ENCODE peak calls at places on chromosomes 7 and 10, in five cellular contexts. Q, H, O, D and U are unnamed samples.

GRCh38 chr10:29958440-29958839 is 100.9 kb downstream of the JCAD start:
- DNase-seq in Q (no peak), H (no peak), O (no peak), D (no peak), U (no peak)

GRCh38 chr10:100377830-100378229 is 30.8 kb downstream of the SCD start:
- DNase-seq in Q (no peak), H (no peak), O (no peak), D (no peak), U (peak; percentile 74)

GRCh38 chr10:19847321-19847720 is 31.1 kb downstream of the PLXDC2 start:
- DNase-seq in Q (peak; percentile 42), H (peak; percentile 81), O (peak; percentile 13), D (no peak), U (no peak)

GRCh38 chr7:138726288-138726687 is 25.1 kb upstream of the SVOPL start:
- DNase-seq in Q (no peak), H (no peak), O (no peak), D (no peak), U (no peak)

GRCh38 chr10:33193057-33193866 is 141.2 kb downstream of the NRP1 start:
- DNase-seq in Q (peak; percentile 87), H (peak; percentile 89), O (peak; percentile 93), D (peak; percentile 78), U (peak; percentile 75)

GRCh38 chr10:97539523-97540200 is 32.9 kb upstream of the ANKRD2 start:
- DNase-seq in Q (peak; percentile 70), H (peak; percentile 36), O (peak; percentile 94), D (no peak), U (no peak)

GRCh38 chr10:75910032-75910431 is 478.6 kb downstream of the LRMDA start:
- DNase-seq in Q (peak; percentile 6), H (peak; percentile 48), O (peak; percentile 76), D (no peak), U (peak; percentile 5)

GRCh38 chr10:131220601-131221171 is 90.8 kb downstream of the TCERG1L start:
- DNase-seq in Q (no peak), H (no peak), O (no peak), D (no peak), U (no peak)

GRCh38 chr7:101717986-101718746 is 89.1 kb upstream of the MYL10 start:
- DNase-seq in Q (peak; percentile 46), H (peak; percentile 69), O (no peak), D (no peak), U (no peak)

GRCh38 chr10:77240042-77240619 is 397.5 kb downstream of the KCNMA1 start:
- DNase-seq in Q (no peak), H (no peak), O (no peak), D (no peak), U (no peak)

GRCh38 chr7:1101580-1102431 is 13.9 kb downstream of the GPER1 start:
- DNase-seq in Q (no peak), H (no peak), O (peak; percentile 11), D (no peak), U (no peak)

GRCh38 chr7:1100886-1101579 is 13.1 kb downstream of the GPER1 start:
- DNase-seq in Q (no peak), H (no peak), O (no peak), D (no peak), U (no peak)

GRCh38 chr7:1099154-1099542 is 11.2 kb downstream of the GPER1 start:
- DNase-seq in Q (no peak), H (no peak), O (no peak), D (no peak), U (no peak)

GRCh38 chr7:1099637-1100036 is 11.7 kb downstream of the GPER1 start:
- DNase-seq in Q (no peak), H (no peak), O (no peak), D (no peak), U (no peak)

GRCh38 chr7:1100386-1100785 is 12.5 kb downstream of the GPER1 start:
- DNase-seq in Q (no peak), H (no peak), O (no peak), D (no peak), U (no peak)
- H3K4me3 ChIP-seq in Q (no peak overlapping the region), H (no peak overlapping the region), O (no peak overlapping the region), D (no peak overlapping the region), U (no peak overlapping the region)

DNA sequence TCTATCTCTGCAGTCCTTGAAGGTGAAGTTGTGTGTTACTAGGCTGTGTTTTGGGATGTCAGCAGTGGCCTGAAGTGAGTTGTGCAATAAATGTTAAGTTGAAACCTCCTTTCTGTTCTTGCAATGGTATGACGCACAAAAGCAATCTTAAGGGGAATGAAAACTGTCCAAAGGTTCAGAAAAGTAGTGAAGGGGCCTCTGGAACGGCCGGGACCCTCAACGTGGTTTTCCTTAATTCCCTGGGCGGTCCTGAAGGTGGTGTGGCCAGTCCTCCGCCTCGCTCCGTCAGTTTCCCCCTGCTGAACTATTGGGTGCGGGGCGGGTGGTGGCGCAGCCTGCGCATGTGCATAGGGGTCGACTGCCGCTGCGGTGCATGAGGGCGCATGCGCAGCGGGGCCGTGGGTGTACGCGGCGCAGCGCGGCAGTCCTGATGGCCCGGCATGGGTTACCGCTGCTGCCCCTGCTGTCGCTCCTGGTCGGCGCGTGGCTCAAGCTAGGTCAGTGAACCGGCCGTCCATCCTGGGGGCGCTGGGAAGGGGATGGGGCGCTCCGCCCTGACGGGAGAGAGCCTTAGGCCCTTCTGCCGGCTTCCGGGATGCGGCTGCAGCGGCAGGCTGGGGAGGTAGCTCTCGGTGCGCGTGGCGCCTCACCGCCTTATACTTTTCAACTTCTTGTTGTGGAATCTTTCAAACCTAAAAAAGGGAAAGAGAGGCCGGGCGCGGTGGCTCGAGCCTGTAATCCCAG is at the start of gene SUMF2:
- DNase-seq in Q (peak; percentile 74), H (peak; percentile 87), O (peak; percentile 87), D (peak; percentile 78), U (peak; percentile 95)
- TF ChIP-seq CTCF in Q (peak; percentile 22), H (no peak), O (peak; percentile 14), D (no peak), U (peak; percentile 15)

DNA sequence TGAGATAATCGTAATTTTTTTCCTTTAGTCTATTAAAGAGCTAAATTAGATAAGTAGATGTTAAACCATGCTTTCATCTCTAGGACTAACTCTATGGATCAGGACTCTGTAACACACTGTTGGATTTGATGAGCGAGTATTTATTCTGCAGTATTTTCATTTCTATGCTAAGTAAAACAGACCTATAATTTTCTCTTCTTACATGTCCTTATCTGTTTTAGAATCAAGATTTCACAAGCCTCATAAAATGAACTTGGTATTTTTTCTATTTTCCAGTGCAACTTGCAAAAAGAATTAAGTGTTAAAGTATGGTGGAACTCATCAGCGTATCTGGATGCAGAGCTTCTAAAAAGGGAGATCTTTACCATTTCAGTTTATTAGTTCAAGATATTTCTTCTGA is 2.4 kb downstream of the CACUL1 start:
- DNase-seq in Q (no peak), H (no peak), O (no peak), D (no peak), U (no peak)
- H3K4me3 ChIP-seq in Q (no peak overlapping the region), H (no peak overlapping the region), O (peak overlapping the region; percentile 18), D (no peak overlapping the region), U (no peak overlapping the region)

DNA sequence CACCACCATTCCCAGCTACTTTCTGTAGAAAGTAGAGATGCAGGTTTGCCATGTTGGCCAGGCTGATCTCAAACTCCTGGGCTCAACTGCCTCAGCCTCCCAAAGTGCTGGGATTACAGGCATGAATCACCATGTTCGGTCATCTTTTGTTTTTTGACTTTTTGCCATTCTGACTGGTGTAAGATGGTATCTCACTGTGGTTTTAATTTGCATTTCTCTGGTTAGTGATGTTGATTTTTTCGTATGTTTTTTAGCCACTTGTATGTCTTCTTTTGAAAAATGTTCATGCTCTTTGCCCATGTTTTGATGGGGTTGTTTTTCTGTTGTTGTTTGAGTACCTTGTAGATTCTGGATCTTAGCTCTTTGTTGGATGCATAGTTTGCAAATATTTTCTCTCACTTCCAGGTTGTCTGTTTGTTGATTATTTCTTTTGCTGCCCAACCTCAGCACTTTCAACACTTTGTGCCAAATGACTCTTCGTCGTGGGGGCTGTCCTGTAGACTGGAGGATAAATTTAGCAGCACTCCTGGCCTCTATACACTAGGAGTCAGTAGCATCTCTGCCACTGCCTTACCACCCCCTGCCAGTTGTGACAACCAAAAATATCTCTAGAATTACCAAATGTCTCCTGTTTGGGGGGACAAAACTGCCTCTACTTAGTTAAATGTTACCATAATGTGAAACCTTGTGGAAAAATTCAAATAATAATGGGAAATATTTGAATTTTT is 6.5 kb upstream of the CPED1 start:
- DNase-seq in Q (peak; percentile 60), H (peak; percentile 48), O (peak; percentile 68), D (no peak), U (no peak)
- TF ChIP-seq CTCF in Q (peak; percentile 8), H (no peak), O (no peak), D (no peak), U (no peak)

GRCh38 chr7:50306491-50307367 is 2.2 kb downstream of the IKZF1 start:
- DNase-seq in Q (no peak), H (no peak), O (no peak), D (no peak), U (no peak)
- H3K4me3 ChIP-seq in Q (no peak overlapping the region), H (no peak overlapping the region), O (no peak overlapping the region), D (no peak overlapping the region), U (peak overlapping the region; percentile 81)

DNA sequence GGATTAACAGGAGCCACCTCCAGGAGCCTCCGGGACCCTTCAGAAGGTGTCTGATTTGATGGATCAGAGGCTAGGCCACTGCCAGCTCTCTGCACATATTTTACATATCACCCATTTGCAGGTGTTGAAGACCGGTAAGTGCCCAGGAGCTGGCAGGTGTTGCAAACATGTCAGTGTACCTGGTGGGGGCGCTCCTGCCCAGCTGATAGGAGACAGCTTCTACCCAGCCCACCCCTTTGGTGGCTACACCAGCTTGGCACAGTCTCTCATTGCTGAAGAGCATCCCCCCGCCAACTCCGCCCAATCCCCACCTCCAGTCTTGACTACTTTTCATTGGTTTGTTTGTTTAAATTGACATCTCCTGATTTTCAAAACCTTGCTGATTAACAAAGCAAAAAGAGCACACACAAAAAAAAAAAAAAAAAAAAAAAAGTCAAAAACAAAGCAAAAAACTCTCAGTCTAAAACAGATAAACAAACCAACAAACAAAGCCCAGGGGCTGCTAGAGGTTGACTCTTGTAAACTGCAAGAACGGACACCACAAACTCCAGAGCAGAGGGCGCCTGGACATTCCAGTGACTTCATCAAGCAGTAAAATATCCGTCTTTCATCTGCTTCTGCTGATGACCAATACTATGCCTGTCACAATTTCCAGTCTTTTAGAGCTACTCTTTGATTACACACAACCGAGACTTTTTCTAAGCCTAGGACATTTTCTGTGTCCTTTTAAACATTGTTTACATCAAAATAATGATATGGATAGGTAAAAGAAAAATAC is 275.3 kb downstream of the NRG3 start:
- DNase-seq in Q (no peak), H (no peak), O (no peak), D (no peak), U (peak; percentile 39)
- TF ChIP-seq CTCF in Q (no peak), H (no peak), O (no peak), D (no peak), U (peak; percentile 41)

DNA sequence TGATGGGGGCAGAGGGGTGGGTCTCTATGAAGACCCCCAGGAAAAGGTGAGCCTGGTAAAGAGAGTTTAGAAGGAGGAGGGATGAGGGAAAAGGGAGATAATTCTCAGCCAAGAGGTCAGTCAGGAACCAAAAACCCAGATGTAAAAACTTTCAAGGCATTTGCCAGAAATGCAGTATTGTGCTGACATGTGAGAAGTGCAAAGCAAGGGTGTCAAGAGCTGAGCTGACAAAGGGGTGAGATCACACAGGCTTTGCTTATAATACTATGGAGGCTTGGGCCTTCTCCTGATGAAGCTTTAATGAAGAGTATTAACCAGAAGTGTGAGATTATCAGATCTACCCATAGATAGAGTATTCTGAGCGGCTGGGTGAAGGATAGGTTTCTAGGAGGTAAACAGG is 22.3 kb upstream of the IFRD1 start:
- DNase-seq in Q (no peak), H (no peak), O (no peak), D (no peak), U (no peak)
- H3K4me3 ChIP-seq in Q (no peak overlapping the region), H (no peak overlapping the region), O (no peak overlapping the region), D (no peak overlapping the region), U (no peak overlapping the region)